ENCODE peak calls at places on chromosomes 1 and 21, in eight cellular contexts. V, R, T, D, J, Z, K and B are unnamed samples.

GRCh38 chr1:50983403-50983802 is 13.4 kb downstream of the CDKN2C start:
- DNase-seq in V (no peak), R (no peak), T (no peak), D (no peak), J (peak; percentile 9), Z (no peak), K (no peak), B (no peak)

GRCh38 chr21:8992731-8993174 is 1528.6 kb upstream of the TPTE start:
- DNase-seq in V (peak; percentile 85), R (peak; percentile 90), T (no peak), D (no peak), J (no peak), Z (no peak), K (no peak), B (no peak)

GRCh38 chr1:6464514-6464836 is 1.5 kb downstream of the TNFRSF25 start:
- DNase-seq in V (no peak), R (no peak), T (no peak), D (no peak), J (no peak), Z (no peak), K (no peak), B (no peak)

GRCh38 chr1:66359815-66360214 is 174.1 kb upstream of the SGIP1 start:
- DNase-seq in V (no peak), R (no peak), T (no peak), D (no peak), J (no peak), Z (no peak), K (no peak), B (no peak)

GRCh38 chr21:43893536-43894205 is 28.6 kb downstream of the AGPAT3 start:
- DNase-seq in V (peak; percentile 29), R (no peak), T (no peak), D (no peak), J (no peak), Z (no peak), K (peak; percentile 25), B (no peak)

GRCh38 chr1:89335486-89335885 is 28.4 kb upstream of the GBP6 start:
- DNase-seq in V (no peak), R (no peak), T (no peak), D (no peak), J (no peak), Z (no peak), K (no peak), B (no peak)

GRCh38 chr1:62295921-62296451 is 23.2 kb downstream of the KANK4 start:
- DNase-seq in V (peak; percentile 33), R (no peak), T (no peak), D (no peak), J (peak; percentile 53), Z (no peak), K (peak; percentile 77), B (no peak)

GRCh38 chr21:37855568-37856391 is 60.5 kb downstream of the KCNJ6 start:
- DNase-seq in V (peak; percentile 46), R (no peak), T (no peak), D (no peak), J (no peak), Z (no peak), K (peak; percentile 80), B (no peak)

GRCh38 chr1:18599096-18599495 is 31.6 kb upstream of the PAX7 start:
- DNase-seq in V (no peak), R (no peak), T (no peak), D (no peak), J (no peak), Z (no peak), K (no peak), B (no peak)

GRCh38 chr1:50699795-50700194 is 260.3 kb downstream of the FAF1 start:
- DNase-seq in V (no peak), R (no peak), T (no peak), D (no peak), J (peak; percentile 87), Z (no peak), K (no peak), B (no peak)

GRCh38 chr1:189149547-189150375 is 1327.9 kb downstream of the BRINP3 start:
- DNase-seq in V (no peak), R (no peak), T (peak; percentile 91), D (no peak), J (no peak), Z (no peak), K (no peak), B (no peak)

GRCh38 chr21:26091480-26092018 is 79.0 kb downstream of the APP start:
- DNase-seq in V (no peak), R (no peak), T (no peak), D (no peak), J (no peak), Z (no peak), K (no peak), B (no peak)

GRCh38 chr1:101316801-101317200 is 80.0 kb downstream of the S1PR1 start:
- DNase-seq in V (no peak), R (no peak), T (no peak), D (no peak), J (no peak), Z (no peak), K (no peak), B (no peak)

GRCh38 chr1:21290546-21290944 is 282 bp upstream of the ECE1 start:
- DNase-seq in V (no peak), R (no peak), T (no peak), D (no peak), J (no peak), Z (no peak), K (no peak), B (no peak)

GRCh38 chr1:182407724-182408123 is 7.3 kb upstream of the TEDDM1 start:
- DNase-seq in V (no peak), R (no peak), T (no peak), D (no peak), J (no peak), Z (no peak), K (no peak), B (no peak)

GRCh38 chr1:212286437-212287131 is 1.4 kb downstream of the PPP2R5A start:
- DNase-seq in V (peak; percentile 27), R (peak; percentile 19), T (no peak), D (no peak), J (peak; percentile 63), Z (no peak), K (peak; percentile 24), B (no peak)

GRCh38 chr1:217089239-217090014 is 366.2 kb upstream of the ESRRG start:
- DNase-seq in V (peak; percentile 5), R (no peak), T (peak; percentile 42), D (no peak), J (peak; percentile 72), Z (no peak), K (peak; percentile 67), B (no peak)